ENCODE peak calls at places on chromosomes 1 and 21, in four cellular contexts. J is HCT116, M is suprapubic skin, G is spleen. D is an unnamed sample.

GRCh38 chr1:46581685-46582455 is 22.2 kb downstream of the MKNK1 start:
- DNase-seq in J (no peak), M (no peak), G (no peak), D (no peak)

GRCh38 chr1:64539808-64540207 is 69.9 kb downstream of the CACHD1 start:
- DNase-seq in J (no peak), M (no peak), G (no peak), D (peak; percentile 80)

GRCh38 chr1:31709060-31709459 is 5.2 kb upstream of the COL16A1 start:
- DNase-seq in J (no peak), M (no peak), G (no peak), D (no peak)

GRCh38 chr1:58067082-58067481 is 479.4 kb downstream of the OMA1 start:
- DNase-seq in J (no peak), M (no peak), G (no peak), D (no peak)

GRCh38 chr1:42753070-42753469 is 13.0 kb upstream of the CLDN19 start:
- DNase-seq in J (no peak), M (no peak), G (no peak), D (no peak)

GRCh38 chr21:24941316-24942185 is 665.7 kb downstream of the MRPL39 start:
- DNase-seq in J (no peak), M (no peak), G (no peak), D (peak; percentile 55)

GRCh38 chr1:145926706-145927072 is 595 bp downstream of the RBM8A start:
- DNase-seq in J (no peak), M (no peak), G (no peak), D (no peak)

GRCh38 chr1:101484896-101485412 is 248.1 kb downstream of the S1PR1 start:
- DNase-seq in J (no peak), M (no peak), G (no peak), D (no peak)

GRCh38 chr1:193553562-193553961 is 367.1 kb upstream of the B3GALT2 start:
- DNase-seq in J (no peak), M (no peak), G (no peak), D (no peak)

GRCh38 chr1:233113009-233113712 is 162.8 kb downstream of the NTPCR start:
- DNase-seq in J (peak; percentile 94), M (peak; percentile 84), G (peak; percentile 85), D (peak; percentile 41)

DNA sequence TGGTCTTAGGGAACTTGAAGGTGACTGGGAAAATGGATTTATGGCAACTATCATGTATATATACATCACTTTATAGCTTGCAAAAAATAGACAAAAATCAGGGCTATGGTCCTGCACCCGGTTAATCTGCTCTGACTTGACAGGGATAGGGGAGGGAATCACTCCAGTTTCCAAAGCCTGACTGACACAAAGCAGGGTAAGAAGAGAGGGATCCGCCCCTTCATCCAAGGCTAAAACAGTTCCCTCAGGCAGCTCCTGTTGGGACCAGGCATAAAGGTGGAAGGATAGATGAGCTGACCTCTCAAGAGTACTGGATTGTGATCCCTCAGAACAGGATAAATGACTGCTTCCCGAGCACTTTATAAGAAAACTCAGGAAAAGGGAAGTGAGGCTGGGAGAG is 1.4 kb downstream of the PBXIP1 start:
- DNase-seq in J (no peak), M (no peak), G (no peak), D (no peak)
- H3K4me1 ChIP-seq in J (peaks cover 14% of the 10 kb centered on the region), M (peaks cover 49% of the 10 kb centered on the region), G (peaks cover 92% of the 10 kb centered on the region), D (peaks cover 88% of the 10 kb centered on the region)

GRCh38 chr21:44880762-44881585 is 7.5 kb upstream of the PTTG1IP start:
- DNase-seq in J (no peak), M (no peak), G (no peak), D (no peak)
- TF ChIP-seq POLR2A in J (no peak), M (no peak), G (no peak), D (no peak)

DNA sequence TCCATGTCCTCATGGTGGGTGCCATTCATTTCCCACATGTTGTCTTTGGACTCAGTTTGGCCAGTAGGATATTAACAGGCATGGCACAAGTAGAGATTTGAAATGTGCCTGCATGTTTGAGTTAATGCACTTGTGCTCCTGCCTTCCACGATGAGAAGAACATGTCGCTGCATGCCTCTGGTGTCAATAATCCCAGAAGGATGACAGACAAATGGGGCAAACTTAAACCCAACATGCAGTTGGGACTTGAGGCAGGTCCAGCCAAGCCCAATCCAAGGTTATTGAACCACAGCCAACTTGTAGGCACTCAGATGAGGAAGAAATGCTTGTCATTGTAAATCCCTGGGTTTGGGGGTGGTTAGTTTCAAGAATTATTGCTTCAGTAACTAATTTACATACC is 174.6 kb downstream of the TRIM33 start:
- DNase-seq in J (no peak), M (no peak), G (no peak), D (no peak)
- H3K4me1 ChIP-seq in J (no peaks in the 10 kb centered on the region), M (no peaks in the 10 kb centered on the region), G (peaks cover 37% of the 10 kb centered on the region), D (no peaks in the 10 kb centered on the region)

GRCh38 chr1:177854951-177855350 is 114.9 kb downstream of the SEC16B start:
- DNase-seq in J (no peak), M (no peak), G (no peak), D (no peak)
- TF ChIP-seq POLR2A in J (no peak), M (no peak), G (no peak), D (no peak)

DNA sequence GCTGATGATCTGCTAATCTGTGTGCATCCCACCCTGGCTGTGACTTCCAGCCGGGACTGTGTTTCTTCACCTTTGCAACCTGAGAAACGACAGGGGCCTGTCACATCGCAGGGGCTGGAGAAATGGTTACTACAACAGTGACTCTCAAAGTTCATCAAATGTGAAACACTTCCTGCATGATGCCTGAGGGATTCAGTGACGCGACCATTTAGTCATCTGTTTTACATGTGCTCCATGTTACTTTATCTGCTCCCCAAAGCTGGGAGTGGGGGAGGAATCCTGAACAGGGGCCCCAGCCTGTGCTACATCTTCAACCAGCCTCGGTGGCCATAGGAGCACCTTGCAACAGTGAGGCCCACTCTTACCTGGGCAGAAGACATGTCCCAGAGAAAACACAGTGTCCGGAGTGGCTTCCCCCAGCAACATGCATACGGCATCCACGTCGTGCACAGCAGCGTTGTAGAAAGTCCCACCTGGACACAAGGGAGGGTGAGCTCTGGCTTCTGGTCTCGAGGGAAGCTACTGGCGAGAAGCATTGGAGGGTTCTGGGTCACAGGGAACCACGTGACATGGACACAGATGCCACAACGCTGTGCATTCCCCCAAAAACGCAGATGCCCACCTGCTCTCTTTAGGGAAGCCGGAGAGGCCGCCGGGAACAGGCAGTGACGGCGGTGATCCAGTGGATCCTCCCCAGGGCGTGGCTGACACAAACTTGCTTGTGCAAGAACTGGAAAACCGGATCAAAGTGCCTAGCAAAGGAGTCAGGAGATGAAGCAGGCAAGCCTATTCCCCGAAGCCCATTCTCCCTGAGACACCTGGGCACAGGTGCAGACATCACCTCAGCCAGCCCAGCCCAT is 9.6 kb upstream of the CCDC27 start:
- DNase-seq in J (no peak), M (no peak), G (peak; percentile 58), D (no peak)
- H3K4me1 ChIP-seq in J (no peaks in the 10 kb centered on the region), M (peaks cover 34% of the 10 kb centered on the region), G (peaks cover 49% of the 10 kb centered on the region), D (peaks cover 24% of the 10 kb centered on the region)

GRCh38 chr1:247639381-247639981 is 34.1 kb downstream of the OR2G3 start:
- DNase-seq in J (no peak), M (no peak), G (peak; percentile 93), D (peak; percentile 82)
- TF ChIP-seq POLR2A in J (no peak), M (no peak), G (no peak), D (no peak)

GRCh38 chr1:2272686-2273400 is 44.7 kb downstream of the SKI start:
- DNase-seq in J (no peak), M (no peak), G (no peak), D (no peak)

GRCh38 chr1:2271841-2272655 is 43.9 kb downstream of the SKI start:
- DNase-seq in J (no peak), M (no peak), G (no peak), D (no peak)

GRCh38 chr1:2270260-2271100 is 42.4 kb downstream of the SKI start:
- DNase-seq in J (no peak), M (no peak), G (no peak), D (no peak)

GRCh38 chr1:2269922-2270259 is 41.8 kb downstream of the SKI start:
- DNase-seq in J (no peak), M (no peak), G (no peak), D (no peak)

DNA sequence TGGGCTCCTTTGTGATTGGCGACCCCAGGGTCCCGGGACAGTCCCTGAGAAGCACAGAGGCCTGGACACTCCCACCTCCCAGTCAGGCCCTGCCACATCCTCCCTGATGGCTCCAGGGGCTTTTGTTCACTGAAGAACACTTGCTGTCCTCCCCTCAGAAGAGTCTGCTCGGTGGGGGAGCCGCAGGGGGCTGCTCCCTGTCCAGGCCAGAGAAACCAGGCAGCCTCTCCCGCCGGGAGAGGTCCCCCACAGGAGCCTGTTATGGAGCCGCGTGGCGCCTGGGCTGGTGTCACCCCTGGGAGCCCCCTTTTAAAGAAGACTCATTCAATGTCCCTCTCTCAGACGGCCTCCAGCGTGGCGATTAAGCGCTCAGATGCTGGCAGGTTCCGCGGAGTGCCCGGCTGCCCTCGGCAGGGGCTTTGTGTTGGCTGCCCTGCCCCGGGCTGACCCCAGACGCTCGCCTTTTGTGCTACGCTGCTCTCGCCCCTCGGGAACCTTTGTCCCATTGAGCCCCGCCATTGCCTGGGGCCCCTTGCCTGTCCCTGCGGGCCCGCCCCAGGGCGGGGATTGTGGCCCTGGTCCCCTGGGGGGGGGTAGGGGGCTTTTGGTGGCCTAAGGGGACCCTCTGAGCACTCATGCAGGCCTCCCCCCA is 43.1 kb downstream of the SKI start:
- DNase-seq in J (no peak), M (no peak), G (no peak), D (no peak)
- H3K4me1 ChIP-seq in J (no peaks in the 10 kb centered on the region), M (peaks cover 97% of the 10 kb centered on the region), G (peaks cover 98% of the 10 kb centered on the region), D (peaks cover 96% of the 10 kb centered on the region)

D was measured in stomach.